ENCODE peak calls at places on chromosomes 1 and 21, in six cellular contexts. S is cardiac muscle cell; B is heart right ventricle; L is ovary; V is naive thymus-derived CD4-positive, alpha-beta T cell; J is pancreas. W is an unnamed sample. For H3K27me3, the result is how much of the 10 kb centered on the place peaks cover.

GRCh38 chr21:36288651-36289243 is 31.2 kb upstream of the MORC3 start:
- DNase-seq in S (no peak), B (no peak), L (no peak), V (peak), J (no peak), W (no peak)

GRCh38 chr1:64302971-64303370 is 99.5 kb downstream of the UBE2U start:
- DNase-seq in S (no peak), B (no peak), L (no peak), V (no peak), J (no peak), W (no peak)

GRCh38 chr1:44842763-44843655 is at the start of gene PTCH2:
- DNase-seq in S (peak), B (peak), L (peak), V (no peak), J (no peak), W (no peak)

GRCh38 chr1:11355594-11356467 is 82.8 kb downstream of the UBIAD1 start:
- DNase-seq in S (no peak), B (no peak), L (no peak), V (no peak), J (no peak), W (no peak)

GRCh38 chr1:113895084-113895483 is 7.7 kb upstream of the BCL2L15 start:
- DNase-seq in S (no peak), B (no peak), L (no peak), V (no peak), J (no peak), W (no peak)

GRCh38 chr1:230212405-230212936 is 145.4 kb downstream of the GALNT2 start:
- DNase-seq in S (no peak), B (no peak), L (no peak), V (no peak), J (peak), W (no peak)

GRCh38 chr1:183180213-183180612 is 5.9 kb upstream of the LAMC2 start:
- DNase-seq in S (peak), B (no peak), L (no peak), V (no peak), J (peak), W (no peak)

GRCh38 chr1:176515310-176515709 is 52.3 kb downstream of the PAPPA2 start:
- DNase-seq in S (no peak), B (no peak), L (no peak), V (no peak), J (no peak), W (no peak)

GRCh38 chr1:221741364-221741970 is 422 bp downstream of the DUSP10 start:
- DNase-seq in S (peak), B (no peak), L (peak), V (peak), J (peak), W (no peak)

DNA sequence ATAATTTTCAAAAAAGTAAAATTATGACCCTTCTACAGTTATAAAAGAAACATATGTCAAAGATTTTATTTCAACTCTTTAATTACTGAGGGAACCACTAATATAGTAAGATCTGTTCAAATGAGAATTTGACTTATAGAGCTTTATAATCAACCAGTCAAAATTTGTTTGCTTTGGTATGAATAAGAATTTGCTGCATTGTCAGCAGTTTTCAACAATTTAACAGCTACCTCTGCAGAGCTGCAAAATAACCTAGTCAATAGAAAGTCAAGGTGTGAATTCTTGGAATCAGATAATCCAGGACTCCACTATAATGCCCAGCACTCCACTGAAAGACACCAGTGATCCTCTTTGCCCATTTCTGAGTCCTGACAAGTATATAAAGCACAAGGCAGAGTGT is 78.2 kb downstream of the ODF2L start:
- DNase-seq in S (no peak), B (no peak), L (no peak), V (no peak), J (no peak), W (no peak)
- H3K27me3 ChIP-seq in S (under half), B (under half), L (under half), V (under half), J (under half), W (under half)

DNA sequence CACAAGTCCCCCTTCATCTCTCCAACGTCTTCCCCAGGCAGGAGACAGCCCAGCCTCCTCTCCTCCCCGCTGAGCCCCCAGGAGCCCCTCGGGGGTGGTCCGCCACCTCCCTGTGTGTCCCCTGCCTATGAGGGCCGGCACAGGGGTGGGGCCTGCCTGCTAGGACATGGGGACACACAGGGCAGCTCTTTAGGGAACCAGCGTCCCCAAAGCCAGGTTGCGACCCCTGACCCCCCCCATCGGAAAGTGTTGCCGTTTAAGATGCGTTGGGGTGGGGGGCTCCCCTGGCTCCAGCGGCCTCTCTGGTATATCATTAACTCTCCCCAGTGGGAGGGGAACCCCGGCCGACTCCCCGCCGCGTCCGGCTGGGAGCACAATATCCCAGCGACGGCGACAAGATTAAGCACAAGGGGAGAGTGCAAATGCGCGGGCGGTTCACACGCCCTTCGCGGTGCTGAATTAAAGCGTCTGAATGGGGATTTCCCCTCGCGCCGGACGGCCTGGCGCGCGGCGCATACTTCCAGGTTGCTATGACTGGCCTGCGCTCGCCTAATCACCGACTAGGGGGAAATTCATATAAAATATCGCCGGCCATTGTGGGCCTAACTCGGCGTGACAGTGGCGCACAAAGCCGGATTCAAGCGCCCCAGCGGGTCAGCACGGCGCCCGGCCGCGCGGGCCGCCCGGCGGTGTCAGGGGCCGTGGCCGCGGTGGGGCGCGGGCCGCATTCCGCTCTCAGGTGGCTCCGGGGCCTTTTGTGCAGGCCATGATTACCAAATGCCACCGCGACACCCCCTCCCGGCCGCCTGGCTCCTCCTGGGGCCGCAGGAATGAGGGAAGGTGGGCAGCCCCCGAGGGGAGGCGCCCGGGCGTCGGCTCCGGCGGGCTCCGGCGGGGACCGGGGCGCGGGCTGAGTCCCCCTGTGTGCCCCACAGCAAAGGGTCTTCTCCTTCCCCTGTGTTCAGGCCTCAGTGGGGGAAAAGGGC is 30.9 kb downstream of the WNT3A start:
- DNase-seq in S (peak), B (no peak), L (peak), V (no peak), J (no peak), W (no peak)
- H3K4me3 ChIP-seq in S (peak), B (no peak), L (no peak), V (no peak), J (peak), W (peak)

GRCh38 chr1:115317101-115318012 is 20.7 kb downstream of the NGF start:
- DNase-seq in S (no peak), B (no peak), L (no peak), V (no peak), J (no peak), W (no peak)

GRCh38 chr1:115313173-115313572 is 24.9 kb downstream of the NGF start:
- DNase-seq in S (no peak), B (no peak), L (no peak), V (no peak), J (no peak), W (no peak)

GRCh38 chr1:115312752-115313151 is 25.3 kb downstream of the NGF start:
- DNase-seq in S (no peak), B (no peak), L (no peak), V (no peak), J (no peak), W (no peak)

GRCh38 chr1:115314111-115314510 is 23.9 kb downstream of the NGF start:
- DNase-seq in S (no peak), B (no peak), L (no peak), V (no peak), J (no peak), W (no peak)

DNA sequence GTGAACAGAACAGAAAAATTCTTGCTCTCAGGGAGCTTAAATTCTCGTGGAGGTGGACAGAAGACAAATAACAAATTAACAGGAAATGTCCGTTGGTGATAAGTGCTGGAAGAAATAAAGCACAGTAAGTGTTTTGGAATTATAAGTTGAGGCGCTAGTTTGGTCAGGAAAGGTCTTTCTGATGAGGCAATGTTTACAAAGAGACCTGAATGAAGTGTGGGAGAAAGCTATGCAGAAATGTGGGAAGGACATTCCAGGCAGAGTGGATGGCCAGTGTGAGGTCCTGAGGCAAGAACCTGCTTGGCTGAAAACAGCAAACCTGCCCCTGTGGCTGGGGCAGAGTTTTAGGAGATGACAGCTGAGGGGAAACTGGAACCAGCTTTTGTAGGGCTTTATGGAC is 23.3 kb downstream of the NGF start:
- DNase-seq in S (peak), B (no peak), L (no peak), V (no peak), J (no peak), W (no peak)
- H3K27ac ChIP-seq in S (no peak), B (peak), L (no peak), V (no peak), J (no peak), W (peak)

GRCh38 chr21:45224189-45224938 is 63.3 kb downstream of the POFUT2 start:
- DNase-seq in S (no peak), B (no peak), L (no peak), V (peak), J (no peak), W (no peak)

GRCh38 chr21:45226540-45227326 is 61.0 kb downstream of the POFUT2 start:
- DNase-seq in S (no peak), B (no peak), L (no peak), V (no peak), J (no peak), W (no peak)

GRCh38 chr21:45227735-45228134 is 60.0 kb downstream of the POFUT2 start:
- DNase-seq in S (no peak), B (no peak), L (no peak), V (no peak), J (no peak), W (no peak)

GRCh38 chr21:45225041-45225740 is 62.5 kb downstream of the POFUT2 start:
- DNase-seq in S (no peak), B (no peak), L (no peak), V (no peak), J (no peak), W (no peak)

DNA sequence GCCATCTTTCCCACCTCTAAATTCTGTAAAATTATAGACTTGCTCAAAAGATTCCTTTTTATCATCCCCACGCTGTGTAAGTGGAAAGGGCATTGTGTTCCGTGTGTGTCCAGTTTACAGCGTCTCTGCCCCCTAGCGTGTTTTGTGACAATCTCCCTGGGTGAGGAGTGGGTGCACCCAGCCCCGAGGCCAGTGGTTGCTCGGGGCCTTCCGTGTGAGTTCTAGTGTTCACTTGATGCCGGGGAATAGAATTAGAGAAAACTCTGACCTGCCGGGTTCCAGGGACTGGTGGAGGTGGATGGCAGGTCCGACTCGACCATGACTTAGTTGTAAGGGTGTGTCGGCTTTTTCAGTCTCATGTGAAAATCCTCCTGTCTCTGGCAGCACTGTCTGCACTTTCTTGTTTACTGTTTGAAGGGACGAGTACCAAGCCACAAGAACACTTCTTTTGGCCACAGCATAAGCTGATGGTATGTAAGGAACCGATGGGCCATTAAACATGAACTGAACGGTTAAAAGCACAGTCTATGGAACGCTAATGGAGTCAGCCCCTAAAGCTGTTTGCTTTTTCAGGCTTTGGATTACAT is 61.9 kb downstream of the POFUT2 start:
- DNase-seq in S (no peak), B (no peak), L (no peak), V (no peak), J (no peak), W (no peak)
- H3K27me3 ChIP-seq in S (under half), B (under half), L (under half), V (under half), J (under half), W (under half)

DNA sequence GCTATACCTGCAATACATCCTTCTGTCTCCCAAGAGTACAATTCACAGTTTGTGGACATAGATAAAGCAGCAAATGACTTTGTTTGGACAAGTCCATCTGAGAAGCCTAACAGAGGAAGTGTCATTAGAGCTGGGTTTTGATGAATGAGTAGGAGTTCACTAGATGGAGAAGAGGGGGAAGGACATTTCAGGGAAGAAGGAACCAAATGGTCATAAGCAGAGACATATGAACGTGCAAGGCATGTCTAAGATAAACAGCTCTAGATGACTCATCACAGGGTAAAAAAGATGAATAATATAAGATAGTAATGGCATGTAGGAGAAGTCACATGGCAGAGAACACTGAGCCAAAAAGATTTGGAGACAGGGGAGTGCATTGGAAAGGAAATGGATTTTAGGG is 54.5 kb downstream of the HMGB4 start:
- DNase-seq in S (peak), B (no peak), L (no peak), V (no peak), J (no peak), W (no peak)
- H3K4me3 ChIP-seq in S (no peak), B (no peak), L (no peak), V (no peak), J (no peak), W (no peak)

GRCh38 chr1:38029725-38030511 is 16.7 kb downstream of the POU3F1 start:
- DNase-seq in S (peak), B (peak), L (peak), V (no peak), J (peak), W (no peak)

GRCh38 chr1:38030596-38031512 is 15.7 kb downstream of the POU3F1 start:
- DNase-seq in S (no peak), B (no peak), L (peak), V (no peak), J (peak), W (no peak)

GRCh38 chr1:38028671-38029070 is 16.1 kb downstream of the UTP11 start:
- DNase-seq in S (no peak), B (no peak), L (no peak), V (no peak), J (no peak), W (no peak)

GRCh38 chr1:38028105-38028591 is 15.6 kb downstream of the UTP11 start:
- DNase-seq in S (no peak), B (no peak), L (no peak), V (no peak), J (no peak), W (no peak)

DNA sequence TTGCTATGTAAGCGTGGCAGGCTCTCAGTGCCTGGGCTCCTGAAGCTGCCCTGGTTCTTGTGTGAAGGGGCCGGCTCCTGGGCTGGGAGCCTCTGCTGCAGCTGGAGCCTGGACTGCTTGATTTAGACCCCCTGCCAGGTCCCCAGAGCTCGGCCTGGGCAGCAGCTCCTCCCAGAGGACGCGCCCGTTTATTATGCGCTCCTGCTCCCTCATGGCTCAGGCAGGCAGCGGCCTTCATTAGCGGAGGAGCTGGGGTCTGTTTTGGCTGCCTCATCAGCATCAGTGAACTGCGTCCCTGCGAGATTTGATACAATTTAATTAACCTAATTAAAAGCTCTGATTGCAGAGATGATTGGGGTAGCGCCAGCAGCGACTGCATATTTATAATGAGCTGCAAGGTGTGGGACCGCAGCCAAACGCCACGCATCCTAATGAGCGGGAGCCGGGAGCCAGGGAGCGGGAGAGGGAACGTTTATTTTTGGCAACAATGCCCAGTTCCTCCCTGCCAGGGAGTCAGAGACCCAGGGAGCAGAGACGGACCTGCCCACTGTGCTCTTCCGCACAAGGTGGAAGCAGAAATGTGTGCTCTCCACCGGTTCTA is 16.6 kb downstream of the UTP11 start:
- DNase-seq in S (peak), B (peak), L (peak), V (no peak), J (no peak), W (no peak)
- H3K27ac ChIP-seq in S (peak), B (peak), L (no peak), V (no peak), J (peak), W (peak)

DNA sequence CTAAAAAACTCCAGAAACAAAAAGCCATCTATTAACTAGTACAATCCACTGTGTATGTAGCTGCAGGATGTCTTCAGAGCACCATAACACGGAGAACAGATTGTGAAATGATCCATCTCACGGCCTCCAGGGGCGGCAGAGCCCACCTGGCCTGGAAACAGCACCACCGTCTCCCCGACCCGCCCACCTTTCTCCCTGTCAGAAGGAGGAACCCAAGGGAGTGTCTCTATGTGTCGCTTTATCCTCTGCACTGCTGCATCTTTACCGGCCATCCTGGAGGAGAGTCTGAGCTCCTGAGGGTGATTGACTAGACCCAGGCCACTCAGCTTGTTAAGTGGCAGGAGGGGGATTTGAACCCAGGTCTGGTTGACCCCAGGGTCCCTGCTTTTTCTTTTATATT is 405.0 kb downstream of the MATN1 start:
- DNase-seq in S (no peak), B (no peak), L (no peak), V (no peak), J (no peak), W (no peak)
- H3K27me3 ChIP-seq in S (under half), B (half or more), L (under half), V (under half), J (under half), W (under half)

GRCh38 chr21:44423941-44424607 is 31.2 kb upstream of the LRRC3 start:
- DNase-seq in S (no peak), B (no peak), L (peak), V (no peak), J (peak), W (no peak)
- H3K4me3 ChIP-seq in S (no peak), B (no peak), L (no peak), V (no peak), J (no peak), W (no peak)

GRCh38 chr1:17671741-17672140 is 83.4 kb upstream of the ACTL8 start:
- DNase-seq in S (no peak), B (no peak), L (no peak), V (no peak), J (no peak), W (no peak)

GRCh38 chr1:17672226-17672625 is 82.9 kb upstream of the ACTL8 start:
- DNase-seq in S (no peak), B (no peak), L (no peak), V (no peak), J (no peak), W (no peak)

GRCh38 chr1:17669866-17670451 is 85.2 kb upstream of the ACTL8 start:
- DNase-seq in S (no peak), B (peak), L (no peak), V (no peak), J (no peak), W (peak)

GRCh38 chr1:17670587-17671313 is 84.4 kb upstream of the ACTL8 start:
- DNase-seq in S (no peak), B (no peak), L (no peak), V (no peak), J (no peak), W (no peak)

GRCh38 chr1:17671314-17671705 is 83.8 kb upstream of the ACTL8 start:
- DNase-seq in S (no peak), B (no peak), L (no peak), V (no peak), J (no peak), W (no peak)
- H3K27ac ChIP-seq in S (no peak), B (no peak), L (no peak), V (no peak), J (no peak), W (no peak)

DNA sequence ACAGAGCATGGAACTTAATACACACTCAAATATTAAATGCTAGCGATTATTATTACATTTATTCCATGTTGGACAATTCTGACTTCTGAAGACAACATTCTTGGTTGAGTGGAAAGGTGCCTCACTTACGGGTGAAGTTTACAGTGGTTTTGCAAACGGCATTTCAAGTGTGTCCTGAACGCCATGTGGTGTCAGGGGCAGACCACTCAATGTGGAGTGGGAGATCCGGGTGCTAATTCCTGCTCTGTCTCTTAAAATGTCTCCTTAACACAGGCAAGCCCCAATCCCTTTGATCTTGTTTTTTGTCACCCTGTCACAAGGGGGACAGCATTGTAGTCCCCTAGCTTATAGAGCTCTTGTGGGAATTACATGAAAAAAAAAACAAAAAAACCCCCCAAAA is 5.6 kb upstream of the TDRD10 start:
- DNase-seq in S (no peak), B (no peak), L (no peak), V (no peak), J (no peak), W (no peak)
- H3K27me3 ChIP-seq in S (under half), B (under half), L (under half), V (under half), J (under half), W (under half)